ENCODE peak calls at places on chromosomes 1 and 21, in seven cellular contexts. One of them, this sample, is unnamed.

GRCh38 chr1:228285661-228286504 is 78.0 kb downstream of the OBSCN start:
- DNase-seq in anterior cingulate cortex: no peak
- DNase-seq in fibroblast of mammary gland: no peak
- DNase-seq in NCI-H2029 treated with DMSO at 0.1 percent for 48 hours: no peak
- DNase-seq in transverse colon: peak; percentile 6
- DNase-seq in fibroblast of pulmonary artery: no peak
- DNase-seq in OCI-LY7: no peak
- DNase-seq in this sample: no peak

GRCh38 chr1:35085421-35085820 is 6.2 kb downstream of the ZMYM1 start:
- DNase-seq in anterior cingulate cortex: no peak
- DNase-seq in fibroblast of mammary gland: no peak
- DNase-seq in NCI-H2029 treated with DMSO at 0.1 percent for 48 hours: no peak
- DNase-seq in transverse colon: no peak
- DNase-seq in fibroblast of pulmonary artery: peak; percentile 10
- DNase-seq in OCI-LY7: no peak
- DNase-seq in this sample: no peak

GRCh38 chr1:61457526-61457925 is 267.4 kb downstream of the TM2D1 start:
- DNase-seq in anterior cingulate cortex: no peak
- DNase-seq in fibroblast of mammary gland: no peak
- DNase-seq in NCI-H2029 treated with DMSO at 0.1 percent for 48 hours: no peak
- DNase-seq in transverse colon: no peak
- DNase-seq in fibroblast of pulmonary artery: no peak
- DNase-seq in OCI-LY7: no peak
- DNase-seq in this sample: no peak

GRCh38 chr1:2545754-2546514 is 10.2 kb upstream of the TNFRSF14 start:
- DNase-seq in anterior cingulate cortex: peak; percentile 83
- DNase-seq in fibroblast of mammary gland: peak; percentile 58
- DNase-seq in NCI-H2029 treated with DMSO at 0.1 percent for 48 hours: peak; percentile 84
- DNase-seq in transverse colon: peak; percentile 95
- DNase-seq in fibroblast of pulmonary artery: peak; percentile 59
- DNase-seq in OCI-LY7: peak; percentile 93
- DNase-seq in this sample: peak; percentile 93

GRCh38 chr1:240312872-240313271 is 221.2 kb downstream of the FMN2 start:
- DNase-seq in anterior cingulate cortex: no peak
- DNase-seq in fibroblast of mammary gland: peak; percentile 98
- DNase-seq in NCI-H2029 treated with DMSO at 0.1 percent for 48 hours: no peak
- DNase-seq in transverse colon: no peak
- DNase-seq in fibroblast of pulmonary artery: peak; percentile 71
- DNase-seq in OCI-LY7: no peak
- DNase-seq in this sample: no peak

GRCh38 chr1:58618303-58618702 is 41.3 kb upstream of the TACSTD2 start:
- DNase-seq in anterior cingulate cortex: no peak
- DNase-seq in fibroblast of mammary gland: peak; percentile 96
- DNase-seq in NCI-H2029 treated with DMSO at 0.1 percent for 48 hours: no peak
- DNase-seq in transverse colon: peak; percentile 18
- DNase-seq in fibroblast of pulmonary artery: peak; percentile 74
- DNase-seq in OCI-LY7: no peak
- DNase-seq in this sample: no peak

GRCh38 chr1:225767591-225768540 is 9.8 kb upstream of the SRP9 start:
- DNase-seq in anterior cingulate cortex: no peak
- DNase-seq in fibroblast of mammary gland: peak; percentile 81
- DNase-seq in NCI-H2029 treated with DMSO at 0.1 percent for 48 hours: peak; percentile 81
- DNase-seq in transverse colon: peak; percentile 40
- DNase-seq in fibroblast of pulmonary artery: peak; percentile 87
- DNase-seq in OCI-LY7: peak; percentile 64
- DNase-seq in this sample: peak; percentile 69

GRCh38 chr21:32994305-32994704 is 31.4 kb upstream of the OLIG2 start:
- DNase-seq in anterior cingulate cortex: no peak
- DNase-seq in fibroblast of mammary gland: peak; percentile 35
- DNase-seq in NCI-H2029 treated with DMSO at 0.1 percent for 48 hours: no peak
- DNase-seq in transverse colon: no peak
- DNase-seq in fibroblast of pulmonary artery: peak; percentile 50
- DNase-seq in OCI-LY7: peak; percentile 18
- DNase-seq in this sample: no peak

GRCh38 chr1:215517441-215517891 is 49.6 kb upstream of the KCTD3 start:
- DNase-seq in anterior cingulate cortex: no peak
- DNase-seq in fibroblast of mammary gland: peak; percentile 69
- DNase-seq in NCI-H2029 treated with DMSO at 0.1 percent for 48 hours: no peak
- DNase-seq in transverse colon: no peak
- DNase-seq in fibroblast of pulmonary artery: peak; percentile 18
- DNase-seq in OCI-LY7: no peak
- DNase-seq in this sample: no peak

GRCh38 chr1:109243221-109243620 is 6.1 kb upstream of the CELSR2 start:
- DNase-seq in anterior cingulate cortex: no peak
- DNase-seq in fibroblast of mammary gland: no peak
- DNase-seq in NCI-H2029 treated with DMSO at 0.1 percent for 48 hours: no peak
- DNase-seq in transverse colon: no peak
- DNase-seq in fibroblast of pulmonary artery: no peak
- DNase-seq in OCI-LY7: no peak
- DNase-seq in this sample: no peak

GRCh38 chr1:71399594-71399993 is 318.8 kb upstream of the ZRANB2 start:
- DNase-seq in anterior cingulate cortex: no peak
- DNase-seq in fibroblast of mammary gland: no peak
- DNase-seq in NCI-H2029 treated with DMSO at 0.1 percent for 48 hours: no peak
- DNase-seq in transverse colon: no peak
- DNase-seq in fibroblast of pulmonary artery: no peak
- DNase-seq in OCI-LY7: no peak
- DNase-seq in this sample: no peak

GRCh38 chr1:116673935-116674630 is 6.5 kb upstream of the IGSF3 start:
- DNase-seq in anterior cingulate cortex: no peak
- DNase-seq in fibroblast of mammary gland: no peak
- DNase-seq in NCI-H2029 treated with DMSO at 0.1 percent for 48 hours: no peak
- DNase-seq in transverse colon: no peak
- DNase-seq in fibroblast of pulmonary artery: no peak
- DNase-seq in OCI-LY7: no peak
- DNase-seq in this sample: no peak

GRCh38 chr21:45176141-45176540 is 101.8 kb downstream of the ADARB1 start:
- DNase-seq in anterior cingulate cortex: no peak
- DNase-seq in fibroblast of mammary gland: no peak
- DNase-seq in NCI-H2029 treated with DMSO at 0.1 percent for 48 hours: no peak
- DNase-seq in transverse colon: no peak
- DNase-seq in fibroblast of pulmonary artery: no peak
- DNase-seq in OCI-LY7: no peak
- DNase-seq in this sample: no peak

GRCh38 chr1:125087691-125088090 is 3902.9 kb downstream of the SRGAP2C start:
- DNase-seq in anterior cingulate cortex: no peak
- DNase-seq in fibroblast of mammary gland: no peak
- DNase-seq in NCI-H2029 treated with DMSO at 0.1 percent for 48 hours: no peak
- DNase-seq in transverse colon: no peak
- DNase-seq in fibroblast of pulmonary artery: no peak
- DNase-seq in OCI-LY7: no peak
- DNase-seq in this sample: no peak

GRCh38 chr1:99004270-99005141 is at the start of gene PLPPR5:
- DNase-seq in anterior cingulate cortex: peak; percentile 53
- DNase-seq in fibroblast of mammary gland: peak; percentile 25
- DNase-seq in NCI-H2029 treated with DMSO at 0.1 percent for 48 hours: no peak
- DNase-seq in transverse colon: no peak
- DNase-seq in fibroblast of pulmonary artery: peak; percentile 26
- DNase-seq in OCI-LY7: no peak
- DNase-seq in this sample: no peak

GRCh38 chr1:10646347-10646861 is 150.0 kb downstream of the CASZ1 start:
- DNase-seq in anterior cingulate cortex: no peak
- DNase-seq in fibroblast of mammary gland: peak; percentile 65
- DNase-seq in NCI-H2029 treated with DMSO at 0.1 percent for 48 hours: no peak
- DNase-seq in transverse colon: no peak
- DNase-seq in fibroblast of pulmonary artery: peak; percentile 48
- DNase-seq in OCI-LY7: peak; percentile 8
- DNase-seq in this sample: peak; percentile 37

GRCh38 chr21:30305136-30305535 is 15.0 kb downstream of the KRTAP26-1 start:
- DNase-seq in anterior cingulate cortex: no peak
- DNase-seq in fibroblast of mammary gland: no peak
- DNase-seq in NCI-H2029 treated with DMSO at 0.1 percent for 48 hours: no peak
- DNase-seq in transverse colon: no peak
- DNase-seq in fibroblast of pulmonary artery: no peak
- DNase-seq in OCI-LY7: no peak
- DNase-seq in this sample: no peak

GRCh38 chr1:203557390-203557789 is 63.4 kb downstream of the OPTC start:
- DNase-seq in anterior cingulate cortex: no peak
- DNase-seq in fibroblast of mammary gland: peak; percentile 87
- DNase-seq in NCI-H2029 treated with DMSO at 0.1 percent for 48 hours: no peak
- DNase-seq in transverse colon: peak; percentile 17
- DNase-seq in fibroblast of pulmonary artery: peak; percentile 60
- DNase-seq in OCI-LY7: no peak
- DNase-seq in this sample: no peak

GRCh38 chr1:65027699-65028358 is 61.5 kb upstream of the JAK1 start:
- DNase-seq in anterior cingulate cortex: no peak
- DNase-seq in fibroblast of mammary gland: peak; percentile 20
- DNase-seq in NCI-H2029 treated with DMSO at 0.1 percent for 48 hours: peak; percentile 87
- DNase-seq in transverse colon: peak; percentile 76
- DNase-seq in fibroblast of pulmonary artery: peak; percentile 23
- DNase-seq in OCI-LY7: no peak
- DNase-seq in this sample: peak; percentile 73

GRCh38 chr21:44054710-44055109 is 42.6 kb downstream of the TRAPPC10 start:
- DNase-seq in anterior cingulate cortex: no peak
- DNase-seq in fibroblast of mammary gland: peak; percentile 62
- DNase-seq in NCI-H2029 treated with DMSO at 0.1 percent for 48 hours: no peak
- DNase-seq in transverse colon: no peak
- DNase-seq in fibroblast of pulmonary artery: peak; percentile 89
- DNase-seq in OCI-LY7: no peak
- DNase-seq in this sample: no peak

GRCh38 chr1:53477626-53478025 is 18.4 kb downstream of the DMRTB1 start:
- DNase-seq in anterior cingulate cortex: no peak
- DNase-seq in fibroblast of mammary gland: no peak
- DNase-seq in NCI-H2029 treated with DMSO at 0.1 percent for 48 hours: no peak
- DNase-seq in transverse colon: no peak
- DNase-seq in fibroblast of pulmonary artery: peak; percentile 4
- DNase-seq in OCI-LY7: no peak
- DNase-seq in this sample: no peak

GRCh38 chr1:36920371-36920770 is 113.9 kb downstream of the GRIK3 start:
- DNase-seq in anterior cingulate cortex: no peak
- DNase-seq in fibroblast of mammary gland: no peak
- DNase-seq in NCI-H2029 treated with DMSO at 0.1 percent for 48 hours: no peak
- DNase-seq in transverse colon: no peak
- DNase-seq in fibroblast of pulmonary artery: no peak
- DNase-seq in OCI-LY7: no peak
- DNase-seq in this sample: no peak

GRCh38 chr1:213993929-213994328 is 6.2 kb downstream of the PROX1 start:
- DNase-seq in anterior cingulate cortex: no peak
- DNase-seq in fibroblast of mammary gland: no peak
- DNase-seq in NCI-H2029 treated with DMSO at 0.1 percent for 48 hours: peak; percentile 14
- DNase-seq in transverse colon: no peak
- DNase-seq in fibroblast of pulmonary artery: no peak
- DNase-seq in OCI-LY7: no peak
- DNase-seq in this sample: no peak

GRCh38 chr21:38669186-38669585 is 136.5 kb upstream of the ETS2 start:
- DNase-seq in anterior cingulate cortex: no peak
- DNase-seq in fibroblast of mammary gland: peak; percentile 36
- DNase-seq in NCI-H2029 treated with DMSO at 0.1 percent for 48 hours: no peak
- DNase-seq in transverse colon: peak; percentile 24
- DNase-seq in fibroblast of pulmonary artery: peak; percentile 60
- DNase-seq in OCI-LY7: peak; percentile 19
- DNase-seq in this sample: peak; percentile 39

GRCh38 chr1:70429219-70429618 is 18.2 kb downstream of the CTH start:
- DNase-seq in anterior cingulate cortex: no peak
- DNase-seq in fibroblast of mammary gland: peak; percentile 62
- DNase-seq in NCI-H2029 treated with DMSO at 0.1 percent for 48 hours: no peak
- DNase-seq in transverse colon: no peak
- DNase-seq in fibroblast of pulmonary artery: no peak
- DNase-seq in OCI-LY7: no peak
- DNase-seq in this sample: no peak

GRCh38 chr1:111754964-111755320 is 759 bp upstream of the DDX20 start:
- DNase-seq in anterior cingulate cortex: no peak
- DNase-seq in fibroblast of mammary gland: peak; percentile 77
- DNase-seq in NCI-H2029 treated with DMSO at 0.1 percent for 48 hours: no peak
- DNase-seq in transverse colon: peak; percentile 49
- DNase-seq in fibroblast of pulmonary artery: peak; percentile 73
- DNase-seq in OCI-LY7: peak; percentile 78
- DNase-seq in this sample: peak; percentile 48

GRCh38 chr1:247336390-247336789 is 4.7 kb upstream of the ZNF496 start:
- DNase-seq in anterior cingulate cortex: no peak
- DNase-seq in fibroblast of mammary gland: no peak
- DNase-seq in NCI-H2029 treated with DMSO at 0.1 percent for 48 hours: peak; percentile 61
- DNase-seq in transverse colon: no peak
- DNase-seq in fibroblast of pulmonary artery: no peak
- DNase-seq in OCI-LY7: no peak
- DNase-seq in this sample: no peak

GRCh38 chr1:45846931-45847330 is 43.5 kb downstream of the MAST2 start:
- DNase-seq in anterior cingulate cortex: no peak
- DNase-seq in fibroblast of mammary gland: peak; percentile 82
- DNase-seq in NCI-H2029 treated with DMSO at 0.1 percent for 48 hours: no peak
- DNase-seq in transverse colon: no peak
- DNase-seq in fibroblast of pulmonary artery: peak; percentile 52
- DNase-seq in OCI-LY7: no peak
- DNase-seq in this sample: no peak

GRCh38 chr1:225447649-225448048 is 19.8 kb upstream of the LBR start:
- DNase-seq in anterior cingulate cortex: peak; percentile 26
- DNase-seq in fibroblast of mammary gland: peak; percentile 43
- DNase-seq in NCI-H2029 treated with DMSO at 0.1 percent for 48 hours: no peak
- DNase-seq in transverse colon: peak; percentile 61
- DNase-seq in fibroblast of pulmonary artery: peak; percentile 58
- DNase-seq in OCI-LY7: no peak
- DNase-seq in this sample: no peak

GRCh38 chr1:223363856-223364684 is at the start of gene SUSD4:
- DNase-seq in anterior cingulate cortex: peak; percentile 59
- DNase-seq in fibroblast of mammary gland: no peak
- DNase-seq in NCI-H2029 treated with DMSO at 0.1 percent for 48 hours: peak; percentile 56
- DNase-seq in transverse colon: peak; percentile 38
- DNase-seq in fibroblast of pulmonary artery: no peak
- DNase-seq in OCI-LY7: peak; percentile 62
- DNase-seq in this sample: peak; percentile 34

GRCh38 chr21:35093514-35093913 is 44.4 kb upstream of the RUNX1 start:
- DNase-seq in anterior cingulate cortex: no peak
- DNase-seq in fibroblast of mammary gland: no peak
- DNase-seq in NCI-H2029 treated with DMSO at 0.1 percent for 48 hours: no peak
- DNase-seq in transverse colon: no peak
- DNase-seq in fibroblast of pulmonary artery: no peak
- DNase-seq in OCI-LY7: no peak
- DNase-seq in this sample: no peak

GRCh38 chr1:153586347-153586746 is 20.7 kb upstream of the S100A2 start:
- DNase-seq in anterior cingulate cortex: no peak
- DNase-seq in fibroblast of mammary gland: no peak
- DNase-seq in NCI-H2029 treated with DMSO at 0.1 percent for 48 hours: no peak
- DNase-seq in transverse colon: no peak
- DNase-seq in fibroblast of pulmonary artery: no peak
- DNase-seq in OCI-LY7: no peak
- DNase-seq in this sample: no peak

GRCh38 chr1:15075812-15076211 is 77.7 kb upstream of the TMEM51 start:
- DNase-seq in anterior cingulate cortex: no peak
- DNase-seq in fibroblast of mammary gland: no peak
- DNase-seq in NCI-H2029 treated with DMSO at 0.1 percent for 48 hours: no peak
- DNase-seq in transverse colon: no peak
- DNase-seq in fibroblast of pulmonary artery: no peak
- DNase-seq in OCI-LY7: no peak
- DNase-seq in this sample: no peak

GRCh38 chr1:208183977-208184901 is 59.9 kb downstream of the PLXNA2 start:
- DNase-seq in anterior cingulate cortex: no peak
- DNase-seq in fibroblast of mammary gland: peak; percentile 88
- DNase-seq in NCI-H2029 treated with DMSO at 0.1 percent for 48 hours: no peak
- DNase-seq in transverse colon: peak; percentile 78
- DNase-seq in fibroblast of pulmonary artery: peak; percentile 83
- DNase-seq in OCI-LY7: no peak
- DNase-seq in this sample: peak; percentile 86

GRCh38 chr21:25421327-25422028 is 185.8 kb downstream of the MRPL39 start:
- DNase-seq in anterior cingulate cortex: no peak
- DNase-seq in fibroblast of mammary gland: peak; percentile 72
- DNase-seq in NCI-H2029 treated with DMSO at 0.1 percent for 48 hours: peak; percentile 31
- DNase-seq in transverse colon: peak; percentile 36
- DNase-seq in fibroblast of pulmonary artery: peak; percentile 44
- DNase-seq in OCI-LY7: peak; percentile 50
- DNase-seq in this sample: no peak

GRCh38 chr1:51941528-51941927 is 49.0 kb downstream of the RAB3B start:
- DNase-seq in anterior cingulate cortex: no peak
- DNase-seq in fibroblast of mammary gland: peak; percentile 45
- DNase-seq in NCI-H2029 treated with DMSO at 0.1 percent for 48 hours: no peak
- DNase-seq in transverse colon: no peak
- DNase-seq in fibroblast of pulmonary artery: no peak
- DNase-seq in OCI-LY7: no peak
- DNase-seq in this sample: no peak

GRCh38 chr1:200242379-200243041 is 167.3 kb downstream of the ZNF281 start:
- DNase-seq in anterior cingulate cortex: no peak
- DNase-seq in fibroblast of mammary gland: no peak
- DNase-seq in NCI-H2029 treated with DMSO at 0.1 percent for 48 hours: no peak
- DNase-seq in transverse colon: no peak
- DNase-seq in fibroblast of pulmonary artery: peak; percentile 33
- DNase-seq in OCI-LY7: no peak
- DNase-seq in this sample: no peak

GRCh38 chr1:68449901-68450300 is at the start of gene RPE65:
- DNase-seq in anterior cingulate cortex: no peak
- DNase-seq in fibroblast of mammary gland: no peak
- DNase-seq in NCI-H2029 treated with DMSO at 0.1 percent for 48 hours: no peak
- DNase-seq in transverse colon: no peak
- DNase-seq in fibroblast of pulmonary artery: peak; percentile 65
- DNase-seq in OCI-LY7: no peak
- DNase-seq in this sample: no peak

This sample was measured in colonic mucosa.